ENCODE peak calls at places on chromosome 18, in five cellular contexts. S is fibroblast of lung, M is adrenal gland, Y is right cardiac atrium, Q is upper lobe of right lung. I is an unnamed sample.
A peak's percentile ranks its signal among the peaks of the same experiment; 100 is the strongest.

GRCh38 chr18:57791192-57791591 is 11.9 kb downstream of the ATP8B1 start:
- DNase-seq in M (no peak), Y (no peak), S (no peak), Q (no peak), I (no peak)

GRCh38 chr18:23099621-23100020 is 35.7 kb upstream of the CABLES1 start:
- DNase-seq in M (no peak), Q (peak; percentile 81), Y (no peak), S (peak; percentile 27), I (no peak)

GRCh38 chr18:44325903-44326650 is 354.6 kb upstream of the SETBP1 start:
- DNase-seq in Y (peak; percentile 57), Q (no peak), M (peak; percentile 69), S (peak; percentile 67), I (peak; percentile 43)

GRCh38 chr18:51867767-51868166 is 472.2 kb upstream of the DCC start:
- DNase-seq in M (peak; percentile 13), Y (no peak), Q (no peak), S (peak; percentile 1), I (no peak)

GRCh38 chr18:23856466-23857175 is 157.9 kb upstream of the TTC39C start:
- DNase-seq in S (peak; percentile 20), Q (no peak), M (no peak), Y (no peak), I (peak; percentile 53)

GRCh38 chr18:50194623-50195532 is at the start of gene MYO5B:
- DNase-seq in Q (peak; percentile 93), Y (peak; percentile 53), S (peak; percentile 3), M (peak; percentile 50), I (no peak)

GRCh38 chr18:68417826-68418225 is 297.1 kb downstream of the TMX3 start:
- DNase-seq in S (peak; percentile 45), Y (no peak), M (no peak), Q (no peak), I (no peak)

GRCh38 chr18:57909620-57910019 is 106.5 kb upstream of the ATP8B1 start:
- DNase-seq in Y (no peak), S (peak; percentile 68), Q (no peak), M (no peak), I (no peak)

GRCh38 chr18:55343396-55344073 is 244.5 kb downstream of the TCF4 start:
- DNase-seq in Q (no peak), M (no peak), Y (no peak), S (peak; percentile 48), I (peak; percentile 37)

GRCh38 chr18:46333371-46334199 is 229.4 kb downstream of the HAUS1 start:
- DNase-seq in M (no peak), Y (peak; percentile 78), Q (peak; percentile 64), S (peak; percentile 29), I (peak; percentile 47)

GRCh38 chr18:22378672-22379282 is 38.9 kb downstream of the CTAGE1 start:
- DNase-seq in Y (peak; percentile 41), S (peak; percentile 20), Q (no peak), M (peak; percentile 68), I (no peak)

GRCh38 chr18:939167-939566 is 34.5 kb downstream of the ADCYAP1 start:
- DNase-seq in Y (no peak), S (peak; percentile 67), Q (no peak), M (no peak), I (no peak)

GRCh38 chr18:62999921-63000320 is 284.6 kb downstream of the PHLPP1 start:
- DNase-seq in Q (no peak), M (no peak), Y (no peak), S (peak; percentile 3), I (no peak)

GRCh38 chr18:42712065-42712464 is 403.4 kb downstream of the RIT2 start:
- DNase-seq in Q (no peak), S (no peak), Y (no peak), M (no peak), I (no peak)

GRCh38 chr18:23142285-23142929 is 7.1 kb downstream of the CABLES1 start:
- DNase-seq in S (no peak), Y (no peak), Q (no peak), M (no peak), I (no peak)

GRCh38 chr18:24530630-24531111 is 70.2 kb downstream of the HRH4 start:
- DNase-seq in M (peak; percentile 43), Q (no peak), Y (no peak), S (peak; percentile 82), I (no peak)

GRCh38 chr18:70127307-70127828 is 78.1 kb downstream of the RTTN start:
- DNase-seq in Q (no peak), M (no peak), Y (no peak), S (no peak), I (no peak)

GRCh38 chr18:76450912-76451421 is 44.1 kb downstream of the ZNF516 start:
- DNase-seq in Y (peak; percentile 86), M (peak; percentile 79), S (peak; percentile 73), Q (peak; percentile 77), I (peak; percentile 41)

GRCh38 chr18:45386256-45386655 is 229.0 kb upstream of the SLC14A2 start:
- DNase-seq in Q (no peak), M (no peak), S (peak; percentile 47), Y (no peak), I (peak; percentile 19)

GRCh38 chr18:61988100-61988499 is 95.3 kb upstream of the RNF152 start:
- DNase-seq in M (no peak), Y (no peak), Q (no peak), S (no peak), I (no peak)

GRCh38 chr18:58858591-58859468 is 5.8 kb upstream of the ZNF532 start:
- DNase-seq in Y (no peak), Q (no peak), M (peak; percentile 18), S (peak; percentile 62), I (no peak)

GRCh38 chr18:22469061-22469689 is 51.5 kb upstream of the CTAGE1 start:
- DNase-seq in M (no peak), S (peak; percentile 44), Q (no peak), Y (no peak), I (no peak)

GRCh38 chr18:57390044-57390443 is 37.7 kb downstream of the ST8SIA3 start:
- DNase-seq in Q (no peak), S (no peak), Y (no peak), M (no peak), I (no peak)

GRCh38 chr18:37405772-37406171 is 159.8 kb downstream of the CELF4 start:
- DNase-seq in S (no peak), Y (no peak), Q (no peak), M (no peak), I (no peak)

GRCh38 chr18:70334728-70335329 is 46.0 kb downstream of the SOCS6 start:
- DNase-seq in Q (no peak), M (no peak), S (no peak), Y (no peak), I (no peak)

GRCh38 chr18:62486290-62486964 is 36.4 kb upstream of the ZCCHC2 start:
- DNase-seq in Y (no peak), M (no peak), S (peak; percentile 36), Q (no peak), I (no peak)

GRCh38 chr18:51664236-51664635 is 466.8 kb upstream of the MEX3C start:
- DNase-seq in Y (no peak), M (no peak), Q (no peak), S (no peak), I (no peak)

GRCh38 chr18:77804382-77804781 is 554.7 kb downstream of the GALR1 start:
- DNase-seq in Q (no peak), S (no peak), M (no peak), Y (no peak), I (no peak)

GRCh38 chr18:10386956-10387355 is 67.5 kb upstream of the APCDD1 start:
- DNase-seq in S (peak; percentile 73), Y (no peak), M (no peak), Q (no peak), I (no peak)

GRCh38 chr18:64734063-64734462 is 585.2 kb upstream of the LINC00305 start:
- DNase-seq in Q (no peak), S (no peak), Y (no peak), M (no peak), I (no peak)

DNA sequence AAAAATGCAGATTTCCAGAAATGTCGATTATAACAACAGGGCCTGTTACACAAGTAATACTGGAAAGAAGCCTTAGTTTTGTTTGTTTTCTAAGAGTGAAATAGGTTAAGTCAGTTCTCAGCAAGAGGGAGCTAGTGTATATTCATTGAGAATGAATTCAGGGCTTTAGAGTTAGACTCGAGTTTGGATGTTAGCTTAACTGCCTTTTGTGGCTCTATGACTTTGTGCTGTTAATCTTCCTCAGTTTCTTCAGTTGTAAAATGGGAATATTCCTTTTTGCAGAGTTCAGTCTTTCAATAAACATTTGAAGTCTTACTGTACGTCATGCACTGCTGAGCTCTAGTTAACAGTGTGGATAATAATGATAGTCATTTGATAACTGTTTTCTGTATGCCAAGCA is 989 bp downstream of the NDUFV2 start:
- DNase-seq in M (no peak), Q (no peak), S (no peak), Y (no peak), I (no peak)
- H3K4me1 ChIP-seq in M (peaks cover 61% of the 10 kb centered on the region), Q (peaks cover 47% of the 10 kb centered on the region), S (peaks cover 8% of the 10 kb centered on the region), Y (peaks cover 2% of the 10 kb centered on the region), I (no peaks in the 10 kb centered on the region)

GRCh38 chr18:8116346-8117007 is 492.8 kb upstream of the RAB12 start:
- DNase-seq in S (peak; percentile 74), M (peak; percentile 78), Y (no peak), Q (no peak), I (no peak)
- H3K27ac ChIP-seq in S (peak overlapping the region; percentile 73), M (no peak overlapping the region), Y (no peak overlapping the region), Q (no peak overlapping the region), I (no peak overlapping the region)

DNA sequence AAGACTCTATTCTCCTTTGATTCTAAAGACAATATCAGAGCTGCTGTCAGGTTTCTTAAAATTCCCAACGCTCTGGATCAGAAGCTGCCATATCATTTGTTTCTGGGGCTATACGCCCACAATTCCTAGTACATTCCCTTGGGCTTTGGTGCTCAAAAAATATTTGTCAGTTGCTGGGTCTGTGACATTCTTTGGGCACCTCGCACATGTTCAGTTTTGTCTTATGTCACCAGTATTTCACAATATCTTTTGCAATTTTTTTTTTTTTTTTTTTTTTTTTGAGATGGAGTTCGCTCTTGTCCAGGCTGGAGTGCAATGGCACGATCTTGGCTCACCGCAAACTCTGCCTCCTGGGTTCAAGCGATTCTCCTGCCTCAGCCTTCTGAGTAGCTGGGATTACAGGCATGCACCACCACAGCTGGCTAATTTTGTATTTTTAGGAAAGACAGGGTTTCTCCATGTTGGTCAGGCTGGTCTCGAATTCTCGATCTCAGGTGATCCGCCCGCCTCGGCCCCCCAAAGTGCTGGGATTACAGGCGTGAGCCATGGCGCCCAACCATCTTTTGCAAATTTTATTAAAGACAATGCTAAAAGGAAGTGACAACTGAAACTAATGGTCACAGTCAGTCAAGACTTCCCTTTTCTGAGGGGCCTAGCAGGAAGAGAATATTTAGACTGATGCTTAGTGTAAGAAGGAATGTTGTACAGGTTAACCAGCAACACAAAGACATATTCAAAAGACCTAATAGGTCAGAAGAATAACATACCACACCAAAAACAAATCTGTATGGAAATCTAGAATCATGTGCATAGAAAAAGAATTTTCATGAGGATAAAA is 6.8 kb downstream of the ZNF397 start:
- DNase-seq in S (no peak), Y (no peak), Q (no peak), M (no peak), I (no peak)
- H3K9me3 ChIP-seq in S (peaks cover 3% of the 10 kb centered on the region), Y (no peaks in the 10 kb centered on the region), Q (no peaks in the 10 kb centered on the region), M (no peaks in the 10 kb centered on the region), I (no peaks in the 10 kb centered on the region)

DNA sequence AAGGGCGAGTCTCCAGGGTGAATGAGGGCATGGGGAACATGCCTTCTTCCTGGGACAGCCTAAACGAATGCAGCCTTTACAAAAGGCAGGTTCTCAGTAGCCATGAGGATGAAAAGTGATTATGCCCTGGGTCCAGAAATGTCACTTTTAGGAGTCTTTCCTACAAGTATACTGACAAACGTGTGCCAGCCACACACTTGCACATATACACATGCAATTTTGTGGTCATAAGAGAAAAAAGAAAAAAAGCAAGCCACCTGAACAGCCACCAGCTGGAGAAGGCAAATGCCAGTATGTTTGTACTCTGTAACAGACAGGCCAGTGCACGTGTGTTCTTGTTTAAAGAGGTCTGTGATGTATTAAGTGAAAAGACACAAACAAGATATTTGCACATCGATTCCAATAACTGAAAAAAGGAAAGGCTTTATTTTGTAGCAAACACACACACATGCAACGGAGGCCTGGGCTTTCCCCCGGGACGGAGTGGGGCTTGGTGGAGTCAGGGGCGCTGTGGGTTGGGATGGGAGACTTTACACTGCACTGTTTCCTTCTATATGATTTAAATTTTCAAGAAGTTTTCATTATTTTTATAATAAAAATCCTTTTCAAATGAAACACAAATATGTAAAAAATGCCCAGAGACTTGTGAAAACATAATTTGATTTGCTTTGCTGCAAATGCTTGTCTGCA is 108.4 kb downstream of the FAM210A start:
- DNase-seq in S (no peak), M (no peak), Y (no peak), Q (no peak), I (no peak)
- H3K4me1 ChIP-seq in S (no peaks in the 10 kb centered on the region), M (peaks cover 13% of the 10 kb centered on the region), Y (peaks cover 2% of the 10 kb centered on the region), Q (peaks cover 14% of the 10 kb centered on the region), I (no peaks in the 10 kb centered on the region)

I was measured in SJCRH30.